ENCODE peak calls at places on chromosomes 7 and 10, in five cellular contexts. N is Calu3; W is AG09309; T is CD4-positive, alpha-beta T cell; Z is transverse colon. M is an unnamed sample.

GRCh38 chr7:2398506-2398905 is 4.9 kb upstream of the CHST12 start:
- DNase-seq in Z (no peak), N (no peak), W (no peak), T (no peak), M (no peak)

GRCh38 chr10:123458933-123459332 is 207.2 kb upstream of the GPR26 start:
- DNase-seq in N (no peak), T (no peak), Z (no peak), W (no peak), M (no peak)

GRCh38 chr7:78095549-78095948 is 297.0 kb downstream of the PHTF2 start:
- DNase-seq in N (no peak), W (peak; percentile 61), T (no peak), Z (no peak), M (no peak)

GRCh38 chr10:31153692-31154091 is 122.0 kb upstream of the ZNF438 start:
- DNase-seq in N (no peak), W (no peak), T (no peak), Z (no peak), M (no peak)

GRCh38 chr10:15419279-15419874 is 48.3 kb upstream of the FAM171A1 start:
- DNase-seq in Z (peak; percentile 47), N (peak; percentile 38), W (no peak), T (no peak), M (peak; percentile 42)

GRCh38 chr10:114877301-114877644 is 55.7 kb downstream of the FHIP2A start:
- DNase-seq in T (no peak), N (no peak), W (no peak), Z (no peak), M (no peak)

GRCh38 chr7:47405921-47406765 is 175.8 kb downstream of the TNS3 start:
- DNase-seq in T (no peak), Z (peak; percentile 73), W (no peak), N (no peak), M (no peak)

GRCh38 chr7:127588697-127589482 is 679 bp downstream of the ARF5 start:
- DNase-seq in Z (peak; percentile 58), W (no peak), N (peak; percentile 72), T (peak; percentile 16), M (peak; percentile 64)

GRCh38 chr10:117547301-117548153 is 5.0 kb downstream of the EMX2 start:
- DNase-seq in Z (no peak), T (no peak), N (no peak), W (no peak), M (no peak)

GRCh38 chr7:82294258-82294855 is 149.2 kb downstream of the CACNA2D1 start:
- DNase-seq in W (no peak), N (no peak), T (no peak), Z (no peak), M (no peak)

GRCh38 chr10:104013489-104013888 is 46.5 kb downstream of the SLK start:
- DNase-seq in W (no peak), T (no peak), N (no peak), Z (no peak), M (no peak)

GRCh38 chr7:25830228-25830627 is 321.8 kb upstream of the NFE2L3 start:
- DNase-seq in N (no peak), T (no peak), Z (no peak), W (no peak), M (no peak)

GRCh38 chr7:74225400-74225799 is 15.6 kb downstream of the LAT2 start:
- DNase-seq in T (no peak), N (no peak), Z (no peak), W (no peak), M (no peak)

GRCh38 chr10:131648386-131649020 is 252.3 kb upstream of the PPP2R2D start:
- DNase-seq in Z (no peak), N (no peak), T (no peak), W (no peak), M (no peak)

GRCh38 chr10:60299961-60300883 is 89.5 kb downstream of the ANK3 start:
- DNase-seq in W (peak; percentile 17), Z (no peak), N (no peak), T (no peak), M (no peak)

GRCh38 chr7:144497296-144497695 is 93.8 kb upstream of the NOBOX start:
- DNase-seq in T (no peak), N (no peak), W (no peak), Z (no peak), M (no peak)

GRCh38 chr7:112001089-112001826 is 204.9 kb downstream of the DOCK4 start:
- DNase-seq in W (peak; percentile 44), T (no peak), N (no peak), Z (no peak), M (no peak)

GRCh38 chr10:72223743-72224101 is 7.6 kb upstream of the ASCC1 start:
- DNase-seq in Z (no peak), N (no peak), W (no peak), T (no peak), M (no peak)

GRCh38 chr10:48255722-48256121 is 18.8 kb downstream of the FRMPD2 start:
- DNase-seq in N (no peak), W (no peak), T (no peak), Z (no peak), M (no peak)

GRCh38 chr7:28570970-28571288 is 158.6 kb downstream of the CREB5 start:
- DNase-seq in W (no peak), Z (no peak), N (no peak), T (no peak), M (no peak)

GRCh38 chr7:117435475-117436043 is 8.3 kb upstream of the ASZ1 start:
- DNase-seq in T (no peak), Z (no peak), N (peak; percentile 60), W (no peak), M (no peak)

GRCh38 chr7:5359344-5359743 is 64.3 kb downstream of the TNRC18 start:
- DNase-seq in W (no peak), Z (no peak), N (no peak), T (no peak), M (no peak)

GRCh38 chr10:25157650-25158049 is 17.2 kb upstream of the GPR158 start:
- DNase-seq in Z (no peak), N (no peak), W (no peak), T (no peak), M (no peak)

GRCh38 chr7:27661776-27662489 is 750 bp downstream of the HIBADH start:
- DNase-seq in T (peak; percentile 6), W (no peak), Z (peak; percentile 37), N (peak; percentile 52), M (no peak)

GRCh38 chr10:77004917-77005564 is 632.6 kb downstream of the KCNMA1 start:
- DNase-seq in W (peak; percentile 14), T (no peak), N (peak; percentile 47), Z (no peak), M (peak; percentile 63)

GRCh38 chr10:25017247-25017590 is 807 bp downstream of the THNSL1 start:
- DNase-seq in N (no peak), W (no peak), T (no peak), Z (peak; percentile 24), M (peak; percentile 11)

GRCh38 chr10:69733791-69734261 is 67.9 kb upstream of the COL13A1 start:
- DNase-seq in W (peak; percentile 34), T (no peak), N (no peak), Z (no peak), M (no peak)

GRCh38 chr10:86085136-86085535 is 281.5 kb downstream of the GRID1 start:
- DNase-seq in T (no peak), Z (no peak), N (no peak), W (no peak), M (no peak)

GRCh38 chr7:99748846-99749579 is 14.0 kb upstream of the CYP3A7 start:
- DNase-seq in N (no peak), W (no peak), T (no peak), Z (no peak), M (no peak)

GRCh38 chr7:6588566-6588965 is 1.3 kb upstream of the INTS15 start:
- DNase-seq in N (no peak), T (no peak), W (no peak), Z (no peak), M (no peak)

GRCh38 chr7:6590645-6591110 is 857 bp downstream of the INTS15 start:
- DNase-seq in W (no peak), T (no peak), N (no peak), Z (no peak), M (no peak)

GRCh38 chr7:6589829-6590644 is at the start of gene INTS15:
- DNase-seq in T (peak; percentile 85), Z (peak; percentile 84), N (peak; percentile 95), W (peak; percentile 25), M (peak; percentile 90)

DNA sequence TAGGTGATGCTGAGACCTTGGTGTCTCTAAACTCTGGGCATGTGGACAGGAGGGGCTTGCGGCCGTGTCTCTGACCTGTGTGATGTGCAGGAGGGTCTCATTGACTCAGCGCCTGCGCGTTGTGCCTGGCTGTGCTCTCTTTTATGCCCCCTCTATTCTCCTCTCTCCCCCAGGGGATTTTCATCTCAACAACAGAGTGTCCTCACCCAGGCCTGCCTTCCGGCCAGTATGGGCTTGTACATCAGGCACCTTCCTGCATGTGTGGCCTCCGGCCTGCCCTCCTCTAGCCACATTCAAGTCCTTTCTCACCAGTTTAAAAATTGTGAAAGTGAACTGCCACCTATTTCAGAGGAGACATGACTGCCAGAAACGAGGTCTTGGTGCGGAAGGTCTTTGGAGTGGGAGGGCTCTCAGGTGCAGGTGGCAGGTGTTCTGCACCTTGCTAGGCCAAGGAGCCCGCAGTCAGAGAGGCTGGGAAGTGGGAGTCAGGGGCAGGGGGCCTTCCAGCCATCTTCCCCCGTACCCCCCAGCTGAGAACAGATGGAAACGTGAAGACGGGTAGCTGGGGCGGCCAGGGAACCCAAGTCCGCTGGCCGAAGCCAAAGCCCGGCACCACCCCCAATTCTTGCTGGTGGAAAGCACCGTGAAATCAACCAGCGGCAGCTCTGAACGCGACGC is 531 bp upstream of the INTS15 start:
- DNase-seq in Z (no peak), W (no peak), T (no peak), N (no peak), M (no peak)
- TF ChIP-seq CTCF in Z (no peak), W (no peak), T (no peak), N (no peak), M (no peak)

GRCh38 chr7:120733143-120733542 is 124.8 kb downstream of the TSPAN12 start:
- DNase-seq in Z (no peak), W (no peak), T (no peak), N (no peak), M (no peak)
- TF ChIP-seq CTCF in Z (no peak), W (no peak), T (no peak), N (no peak), M (no peak)

GRCh38 chr10:92553959-92554358 is 19.9 kb downstream of the IDE start:
- DNase-seq in W (no peak), N (no peak), T (no peak), Z (no peak), M (no peak)

GRCh38 chr10:92547676-92548075 is 26.2 kb downstream of the IDE start:
- DNase-seq in W (no peak), T (no peak), N (no peak), Z (no peak), M (no peak)

GRCh38 chr10:92550924-92551323 is 23.0 kb downstream of the IDE start:
- DNase-seq in N (no peak), T (no peak), W (no peak), Z (no peak), M (no peak)

DNA sequence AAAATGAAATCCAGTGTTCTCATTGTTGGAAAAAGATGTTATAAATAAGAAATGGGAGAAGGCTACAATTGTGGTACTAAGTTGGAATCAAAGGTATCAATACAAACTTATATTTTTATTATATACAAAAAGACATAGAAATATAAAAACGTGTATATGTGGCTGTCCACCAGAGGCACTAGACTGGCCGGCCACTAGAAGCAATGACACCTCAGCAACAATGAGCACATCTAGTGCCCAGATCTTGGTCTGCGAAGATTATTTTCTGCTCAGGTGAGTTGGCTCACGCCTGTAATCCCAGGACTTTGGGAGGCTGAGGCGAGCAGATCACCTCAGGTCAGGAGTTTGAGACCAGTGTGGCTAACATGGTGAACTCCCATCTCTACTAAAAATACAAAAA is 21.6 kb downstream of the IDE start:
- DNase-seq in Z (no peak), W (no peak), N (no peak), T (no peak), M (no peak)
- TF ChIP-seq CTCF in Z (no peak), W (no peak), N (no peak), T (no peak), M (peak; percentile 40)

GRCh38 chr7:7439564-7439963 is 96.1 kb downstream of the COL28A1 start:
- DNase-seq in N (no peak), T (no peak), Z (no peak), W (no peak), M (no peak)
- TF ChIP-seq CTCF in N (no peak), T (no peak), Z (no peak), W (no peak), M (no peak)